ENCODE peak calls at places on chromosome 9, in seven cellular contexts. S is non-pigmented ciliary epithelial cell; K is upper lobe of left lung; G is ELR; N is stimulated activated CD8-positive, alpha-beta memory T cell treated with anti-CD3 and anti-CD28 coated beads, Interleukin-15, amount 100 ng/mL, for 48 hours; O is kidney epithelial cell; M is BJ. C is an unnamed sample.

GRCh38 chr9:16654727-16655126 is 215.7 kb downstream of the BNC2 start:
- DNase-seq in S (no peak), K (no peak), G (no peak), N (no peak), O (no peak), M (no peak), C (no peak)

GRCh38 chr9:36492849-36493248 is 79.8 kb upstream of the MELK start:
- DNase-seq in S (no peak), K (no peak), G (no peak), N (no peak), O (no peak), M (no peak), C (no peak)

GRCh38 chr9:115359011-115359780 is 241.2 kb upstream of the TNC start:
- DNase-seq in S (no peak), K (no peak), G (no peak), N (no peak), O (no peak), M (no peak), C (no peak)

GRCh38 chr9:30774326-30774725 is 1610.1 kb upstream of the ACO1 start:
- DNase-seq in S (no peak), K (no peak), G (no peak), N (no peak), O (no peak), M (no peak), C (no peak)

GRCh38 chr9:136960212-136960937 is 8.3 kb downstream of the LCN12 start:
- DNase-seq in S (no peak), K (peak; percentile 44), G (no peak), N (no peak), O (no peak), M (no peak), C (no peak)

GRCh38 chr9:96344458-96345180 is 38.9 kb downstream of the SLC35D2 start:
- DNase-seq in S (peak; percentile 90), K (peak; percentile 31), G (peak; percentile 91), N (no peak), O (peak; percentile 90), M (peak; percentile 46), C (peak; percentile 82)

GRCh38 chr9:117268847-117269452 is 145.9 kb downstream of the ASTN2 start:
- DNase-seq in S (no peak), K (no peak), G (no peak), N (no peak), O (no peak), M (no peak), C (no peak)

GRCh38 chr9:121650220-121651013 is 1.0 kb upstream of the DAB2IP start:
- DNase-seq in S (no peak), K (peak; percentile 68), G (peak; percentile 69), N (no peak), O (no peak), M (no peak), C (no peak)

GRCh38 chr9:121785673-121786542 is 134.5 kb downstream of the DAB2IP start:
- DNase-seq in S (no peak), K (no peak), G (no peak), N (no peak), O (no peak), M (no peak), C (no peak)

GRCh38 chr9:72092820-72093219 is 32.4 kb upstream of the C9orf57 start:
- DNase-seq in S (no peak), K (no peak), G (no peak), N (no peak), O (no peak), M (no peak), C (no peak)

GRCh38 chr9:112487799-112488345 is 1.2 kb downstream of the KIAA1958 start:
- DNase-seq in S (no peak), K (no peak), G (peak; percentile 14), N (no peak), O (no peak), M (no peak), C (peak; percentile 54)

GRCh38 chr9:132662152-132662945 is 7.4 kb downstream of the DDX31 start:
- DNase-seq in S (no peak), K (no peak), G (no peak), N (no peak), O (no peak), M (no peak), C (no peak)

GRCh38 chr9:98323831-98324135 is 68.3 kb upstream of the TBC1D2 start:
- DNase-seq in S (no peak), K (no peak), G (no peak), N (no peak), O (no peak), M (no peak), C (no peak)

GRCh38 chr9:134629061-134629585 is 12.5 kb upstream of the COL5A1 start:
- DNase-seq in S (no peak), K (peak; percentile 10), G (no peak), N (no peak), O (no peak), M (no peak), C (peak; percentile 48)

GRCh38 chr9:106450549-106450948 is 412.4 kb upstream of the ZNF462 start:
- DNase-seq in S (no peak), K (no peak), G (no peak), N (no peak), O (no peak), M (no peak), C (no peak)

GRCh38 chr9:77163889-77164288 is 13.4 kb upstream of the VPS13A start:
- DNase-seq in S (no peak), K (no peak), G (peak; percentile 6), N (no peak), O (no peak), M (no peak), C (no peak)

GRCh38 chr9:131398204-131398603 is 4.3 kb downstream of the PRRC2B start:
- DNase-seq in S (no peak), K (peak; percentile 80), G (no peak), N (no peak), O (no peak), M (no peak), C (no peak)

GRCh38 chr9:73038613-73039012 is 85.8 kb upstream of the ALDH1A1 start:
- DNase-seq in S (no peak), K (peak; percentile 23), G (no peak), N (no peak), O (no peak), M (no peak), C (no peak)

GRCh38 chr9:1201262-1201661 is 151.1 kb downstream of the DMRT2 start:
- DNase-seq in S (no peak), K (no peak), G (no peak), N (no peak), O (no peak), M (no peak), C (no peak)

GRCh38 chr9:111094433-111095421 is 56.5 kb upstream of the LPAR1 start:
- DNase-seq in S (peak; percentile 56), K (peak; percentile 55), G (peak; percentile 85), N (no peak), O (peak; percentile 23), M (peak; percentile 51), C (peak; percentile 37)

GRCh38 chr9:137538058-137538457 is 12.1 kb downstream of the PNPLA7 start:
- DNase-seq in S (no peak), K (no peak), G (no peak), N (no peak), O (no peak), M (no peak), C (no peak)

GRCh38 chr9:109797509-109797908 is 17.5 kb downstream of the PALM2AKAP2 start:
- DNase-seq in S (no peak), K (no peak), G (no peak), N (no peak), O (no peak), M (no peak), C (no peak)

GRCh38 chr9:84173961-84174360 is 166.6 kb downstream of the SLC28A3 start:
- DNase-seq in S (no peak), K (no peak), G (no peak), N (no peak), O (no peak), M (no peak), C (no peak)

GRCh38 chr9:123642291-123643278 is 286.6 kb downstream of the CRB2 start:
- DNase-seq in S (no peak), K (peak; percentile 77), G (no peak), N (no peak), O (no peak), M (no peak), C (no peak)

GRCh38 chr9:22114956-22115355 is 105.9 kb upstream of the CDKN2B start:
- DNase-seq in S (peak; percentile 56), K (no peak), G (peak; percentile 78), N (no peak), O (no peak), M (no peak), C (no peak)

GRCh38 chr9:132443951-132444615 is 34.1 kb downstream of the CFAP77 start:
- DNase-seq in S (no peak), K (no peak), G (no peak), N (no peak), O (no peak), M (no peak), C (no peak)

GRCh38 chr9:35681341-35682002 is 7.7 kb downstream of the CA9 start:
- DNase-seq in S (no peak), K (no peak), G (peak; percentile 39), N (no peak), O (no peak), M (no peak), C (no peak)

GRCh38 chr9:126668058-126668457 is 54.3 kb downstream of the LMX1B start:
- DNase-seq in S (no peak), K (no peak), G (peak; percentile 13), N (no peak), O (no peak), M (no peak), C (peak; percentile 43)

GRCh38 chr9:111386386-111386785 is 56.4 kb upstream of the OR2K2 start:
- DNase-seq in S (no peak), K (no peak), G (peak; percentile 9), N (no peak), O (no peak), M (no peak), C (no peak)

GRCh38 chr9:6184749-6185645 is 30.6 kb upstream of the IL33 start:
- DNase-seq in S (no peak), K (no peak), G (no peak), N (no peak), O (no peak), M (no peak), C (no peak)